ENCODE peak calls at places on chromosomes 3 and 15, in five cellular contexts. R is colonic mucosa; X is stimulated activated naive CD8-positive, alpha-beta T cell treated with anti-CD3 and anti-CD28 coated beads, Interleukin-15, amount 100 ng/mL, for 72 hours; F is stimulated activated CD8-positive, alpha-beta memory T cell treated with anti-CD3 and anti-CD28 coated beads, Interleukin-4, amount 100 ng/mL, for 24 hours; H is stimulated activated CD4-positive, alpha-beta T cell treated with anti-CD3 and anti-CD28 coated beads, Interleukin-15, amount 100 ng/mL, for 1 hour. B is an unnamed sample.

GRCh38 chr3:54950391-54951003 is 22.6 kb upstream of the LRTM1 start:
- DNase-seq in X (no peak), R (no peak), H (no peak), F (no peak), B (no peak)

GRCh38 chr15:69337133-69337532 is 38.4 kb downstream of the PAQR5 start:
- DNase-seq in H (no peak), X (no peak), R (no peak), F (no peak), B (no peak)

GRCh38 chr15:73370151-73370550 is 1.4 kb upstream of the HCN4 start:
- DNase-seq in F (no peak), H (no peak), X (no peak), R (no peak), B (no peak)

GRCh38 chr15:68303134-68303533 is 25.6 kb downstream of the FEM1B start:
- DNase-seq in R (peak; percentile 10), H (no peak), F (no peak), X (no peak), B (no peak)

GRCh38 chr3:79040701-79041100 is 727.1 kb downstream of the ROBO1 start:
- DNase-seq in X (no peak), R (no peak), F (no peak), H (no peak), B (no peak)

GRCh38 chr15:40338041-40338657 is 2.6 kb downstream of the CCDC9B start:
- DNase-seq in R (peak; percentile 72), X (peak; percentile 78), H (peak; percentile 56), F (peak; percentile 65), B (no peak)

GRCh38 chr3:18559323-18559972 is 134.3 kb upstream of the SATB1 start:
- DNase-seq in R (peak; percentile 42), H (no peak), X (peak; percentile 50), F (no peak), B (peak; percentile 52)

GRCh38 chr3:52568066-52568465 is 31.7 kb downstream of the UQCC5 start:
- DNase-seq in X (no peak), R (no peak), H (no peak), F (no peak), B (no peak)

GRCh38 chr3:149678365-149678948 is 20.6 kb upstream of the WWTR1 start:
- DNase-seq in X (no peak), H (no peak), F (no peak), R (no peak), B (no peak)

B was measured in pons.